ENCODE peak calls at places on chromosomes 16 and 17, in five cellular contexts. G is WTC11, N is ovary, U is pancreas, F is colonic mucosa. Y is an unnamed sample.

GRCh38 chr16:84454611-84455010 is 49.8 kb downstream of the MEAK7 start:
- DNase-seq in G (no peak), N (peak; percentile 21), U (peak; percentile 39), F (no peak), Y (no peak)

GRCh38 chr17:19740933-19741332 is 7.2 kb downstream of the ALDH3A1 start:
- DNase-seq in G (no peak), N (no peak), U (no peak), F (no peak), Y (no peak)

GRCh38 chr16:11955713-11956123 is 9.3 kb upstream of the TNFRSF17 start:
- DNase-seq in G (no peak), N (no peak), U (no peak), F (no peak), Y (no peak)

GRCh38 chr17:48181653-48182052 is 74.1 kb downstream of the SNX11 start:
- DNase-seq in G (peak; percentile 44), N (no peak), U (no peak), F (peak; percentile 25), Y (peak; percentile 38)

GRCh38 chr17:57553991-57554825 is 190.9 kb downstream of the CCDC182 start:
- DNase-seq in G (peak; percentile 66), N (peak; percentile 71), U (no peak), F (no peak), Y (peak; percentile 19)

GRCh38 chr16:15775209-15775608 is 81.6 kb downstream of the MYH11 start:
- DNase-seq in G (no peak), N (no peak), U (no peak), F (no peak), Y (no peak)

GRCh38 chr17:75411328-75412067 is 6.0 kb upstream of the GRB2 start:
- DNase-seq in G (no peak), N (no peak), U (no peak), F (no peak), Y (no peak)

GRCh38 chr17:36611345-36612072 is 10.1 kb downstream of the MRM1 start:
- DNase-seq in G (no peak), N (no peak), U (no peak), F (no peak), Y (no peak)

GRCh38 chr17:6660765-6661463 is 9.4 kb downstream of the C17orf100 start:
- DNase-seq in G (no peak), N (no peak), U (no peak), F (no peak), Y (no peak)

GRCh38 chr17:17057057-17057551 is 14.8 kb downstream of the MPRIP start:
- DNase-seq in G (peak; percentile 10), N (peak; percentile 29), U (no peak), F (no peak), Y (no peak)

GRCh38 chr17:39605492-39606433 is 2.0 kb downstream of the NEUROD2 start:
- DNase-seq in G (peak; percentile 48), N (no peak), U (peak; percentile 59), F (no peak), Y (no peak)

GRCh38 chr16:426115-426905 is 861 bp downstream of the RAB11FIP3 start:
- DNase-seq in G (peak; percentile 54), N (peak; percentile 59), U (peak; percentile 89), F (peak; percentile 38), Y (peak; percentile 38)

GRCh38 chr16:20957153-20957552 is 56.6 kb downstream of the LYRM1 start:
- DNase-seq in G (no peak), N (no peak), U (no peak), F (no peak), Y (no peak)

GRCh38 chr17:50596191-50597037 is 35.9 kb downstream of the CACNA1G start:
- DNase-seq in G (peak; percentile 79), N (no peak), U (no peak), F (peak; percentile 50), Y (peak; percentile 65)

GRCh38 chr17:17538417-17539391 is 42.5 kb upstream of the RASD1 start:
- DNase-seq in G (no peak), N (no peak), U (no peak), F (peak; percentile 82), Y (no peak)

GRCh38 chr16:31072540-31073072 is 1.4 kb downstream of the ZNF668 start:
- DNase-seq in G (no peak), N (no peak), U (no peak), F (peak; percentile 46), Y (peak; percentile 18)

GRCh38 chr17:41553176-41553575 is 18.7 kb downstream of the KRT9 start:
- DNase-seq in G (no peak), N (no peak), U (no peak), F (no peak), Y (no peak)

GRCh38 chr17:44308320-44308818 is at the start of gene RUNDC3A:
- DNase-seq in G (peak; percentile 96), N (peak; percentile 96), U (peak; percentile 96), F (peak; percentile 80), Y (peak; percentile 96)

GRCh38 chr16:50151744-50152143 is 1.4 kb upstream of the TENT4B start:
- DNase-seq in G (no peak), N (peak; percentile 40), U (no peak), F (no peak), Y (no peak)

GRCh38 chr17:273994-274832 is 78.4 kb downstream of the RPH3AL start:
- DNase-seq in G (no peak), N (peak; percentile 20), U (peak; percentile 38), F (peak; percentile 12), Y (no peak)

GRCh38 chr16:69112285-69113129 is 7.1 kb downstream of the HAS3 start:
- DNase-seq in G (peak; percentile 89), N (peak; percentile 44), U (peak; percentile 88), F (peak; percentile 64), Y (peak; percentile 86)

GRCh38 chr17:44872131-44872768 is 24.6 kb downstream of the HIGD1B start:
- DNase-seq in G (no peak), N (no peak), U (peak; percentile 13), F (no peak), Y (no peak)

GRCh38 chr17:9924735-9925191 is 19.7 kb upstream of the RCVRN start:
- DNase-seq in G (no peak), N (peak; percentile 42), U (no peak), F (no peak), Y (peak; percentile 34)

GRCh38 chr17:58174871-58175270 is 8.1 kb downstream of the OR4D2 start:
- DNase-seq in G (no peak), N (no peak), U (no peak), F (no peak), Y (no peak)

GRCh38 chr16:54921229-54921824 is 9.3 kb upstream of the IRX5 start:
- DNase-seq in G (no peak), N (no peak), U (no peak), F (no peak), Y (no peak)

GRCh38 chr17:81287741-81288430 is 7.2 kb downstream of the SLC38A10 start:
- DNase-seq in G (no peak), N (no peak), U (no peak), F (no peak), Y (no peak)

GRCh38 chr16:67645397-67646121 is 615 bp downstream of the CARMIL2 start:
- DNase-seq in G (peak; percentile 18), N (no peak), U (no peak), F (no peak), Y (no peak)

GRCh38 chr17:32477220-32477619 is 9.6 kb upstream of the CDK5R1 start:
- DNase-seq in G (no peak), N (no peak), U (no peak), F (no peak), Y (no peak)

GRCh38 chr17:10631048-10631700 is 25.9 kb downstream of the MYH3 start:
- DNase-seq in G (peak; percentile 69), N (peak; percentile 58), U (peak; percentile 72), F (peak; percentile 43), Y (peak; percentile 74)

GRCh38 chr17:63550816-63551639 is 751 bp downstream of the DCAF7 start:
- DNase-seq in G (no peak), N (no peak), U (no peak), F (peak; percentile 49), Y (peak; percentile 43)

DNA sequence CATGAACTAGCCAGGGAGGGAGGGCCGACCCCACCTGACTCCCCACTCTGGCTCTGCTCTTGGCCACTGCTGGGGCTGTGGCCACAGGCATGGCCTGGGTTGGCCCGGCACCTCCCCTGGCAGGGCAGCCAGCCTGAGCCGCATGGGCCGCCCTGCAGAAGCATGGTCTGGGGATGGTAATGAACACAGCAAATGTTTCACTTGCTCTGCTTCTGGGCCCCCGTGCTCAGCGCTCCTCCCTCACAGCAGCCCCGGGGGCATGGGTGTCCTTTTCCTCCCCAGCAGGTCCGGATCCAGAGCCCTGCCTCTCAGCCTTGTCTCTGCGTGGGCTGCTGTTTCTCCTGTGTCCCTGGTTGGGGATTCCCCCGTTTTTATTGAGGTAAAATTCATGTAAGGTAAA is 30.9 kb upstream of the KCNJ12 start:
- DNase-seq in G (no peak), N (peak; percentile 32), U (peak; percentile 45), F (no peak), Y (no peak)
- TF ChIP-seq CTCF in G (no peak), N (no peak), U (no peak), F (no peak), Y (no peak)

GRCh38 chr17:34894971-34895370 is 66.3 kb downstream of the CCT6B start:
- DNase-seq in G (no peak), N (no peak), U (no peak), F (no peak), Y (no peak)

GRCh38 chr17:34895388-34895787 is 65.9 kb downstream of the CCT6B start:
- DNase-seq in G (peak; percentile 26), N (no peak), U (no peak), F (no peak), Y (no peak)

GRCh38 chr17:34892864-34893263 is 68.4 kb downstream of the CCT6B start:
- DNase-seq in G (peak; percentile 71), N (no peak), U (no peak), F (no peak), Y (peak; percentile 69)
- TF ChIP-seq CTCF in G (peak; percentile 74), N (no peak), U (no peak), F (no peak), Y (peak; percentile 24)

DNA sequence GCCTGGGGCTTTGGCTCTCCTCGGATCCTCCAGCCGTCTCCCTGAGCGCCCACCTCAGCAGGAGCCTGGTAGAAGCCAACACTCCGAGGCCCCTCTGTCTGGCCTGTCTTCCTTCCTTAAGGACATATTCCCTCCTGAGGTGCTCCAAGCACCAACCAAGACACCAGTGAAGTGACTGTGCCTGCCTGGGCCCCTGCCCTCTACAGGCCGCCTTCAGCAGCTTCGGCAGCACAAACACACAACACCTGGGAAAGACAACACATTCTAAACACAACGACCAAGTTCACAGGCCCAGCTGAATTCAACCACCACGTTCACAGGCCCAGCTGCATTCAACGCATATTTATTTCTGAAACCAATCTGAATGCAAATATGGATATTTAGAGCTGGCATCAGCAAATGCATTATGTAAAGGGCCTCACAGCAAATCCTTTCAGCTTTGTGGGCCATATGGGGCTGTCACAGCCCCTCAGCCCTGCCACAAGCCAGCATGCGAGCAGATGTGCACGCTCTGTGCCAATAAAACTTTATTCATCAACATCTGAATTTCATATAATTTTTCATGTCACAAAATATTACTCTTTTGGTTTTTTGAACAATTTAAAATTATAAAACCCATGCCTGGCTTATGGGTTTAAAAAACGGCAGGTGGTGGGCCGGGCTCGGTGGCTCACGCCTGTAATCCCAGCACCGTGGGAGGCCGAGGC is 12.2 kb downstream of the GALNS start:
- DNase-seq in G (peak; percentile 31), N (no peak), U (no peak), F (no peak), Y (no peak)
- TF ChIP-seq CTCF in G (no peak), N (no peak), U (no peak), F (no peak), Y (no peak)

GRCh38 chr17:28773736-28774135 is 29.9 kb downstream of the TRAF4 start:
- DNase-seq in G (no peak), N (no peak), U (no peak), F (no peak), Y (no peak)

GRCh38 chr17:28774206-28774605 is 30.4 kb downstream of the TRAF4 start:
- DNase-seq in G (no peak), N (no peak), U (no peak), F (no peak), Y (no peak)

GRCh38 chr17:28783161-28783560 is 39.4 kb downstream of the TRAF4 start:
- DNase-seq in G (no peak), N (no peak), U (no peak), F (no peak), Y (no peak)

GRCh38 chr17:28777178-28777577 is 33.4 kb downstream of the TRAF4 start:
- DNase-seq in G (no peak), N (no peak), U (no peak), F (no peak), Y (no peak)
- TF ChIP-seq CTCF in G (no peak), N (no peak), U (no peak), F (no peak), Y (no peak)

Y was measured in endothelial cell.